ENCODE peak calls at places on chromosomes 13 and 19, in ten cellular contexts. S is CD8-positive, alpha-beta T cell; X is SHP77 treated with DMSO at 0.1 percent for 48 hours; P is SW480; T is GM23338; H is stimulated activated CD4-positive, alpha-beta T cell treated with anti-CD3 and anti-CD28 coated beads, Interleukin-4, amount 100 ng/mL, for 1 hour; A is amniotic epithelial cell; V is NCI-H2171 treated with DMSO at 0.1 percent for 48 hours; G is heart right ventricle; D is cardiac muscle cell. J is an unnamed sample.

GRCh38 chr19:29606420-29606747 is 301 bp downstream of the POP4 start:
- DNase-seq in S (no peak), X (no peak), P (no peak), T (no peak), H (no peak), A (no peak), V (no peak), G (no peak), D (no peak), J (no peak)

GRCh38 chr13:26883613-26884257 is 123.1 kb upstream of the GPR12 start:
- DNase-seq in S (no peak), X (no peak), P (no peak), T (no peak), H (no peak), A (no peak), V (no peak), G (no peak), D (no peak), J (no peak)

GRCh38 chr13:60788156-60788829 is 391.3 kb downstream of the TDRD3 start:
- DNase-seq in S (no peak), X (no peak), P (no peak), T (no peak), H (no peak), A (no peak), V (no peak), G (peak; percentile 28), D (peak; percentile 8), J (no peak)

GRCh38 chr13:48624858-48625257 is 28.9 kb upstream of the CYSLTR2 start:
- DNase-seq in S (no peak), X (no peak), P (no peak), T (no peak), H (no peak), A (peak; percentile 92), V (no peak), G (no peak), D (peak; percentile 52), J (no peak)

GRCh38 chr13:38483623-38484022 is 134.0 kb downstream of the UFM1 start:
- DNase-seq in S (no peak), X (no peak), P (no peak), T (no peak), H (no peak), A (no peak), V (no peak), G (no peak), D (no peak), J (no peak)

GRCh38 chr13:106534844-106535551 is 464 bp downstream of the EFNB2 start:
- DNase-seq in S (peak; percentile 31), X (no peak), P (peak; percentile 36), T (peak; percentile 35), H (peak; percentile 15), A (no peak), V (no peak), G (no peak), D (peak; percentile 28), J (no peak)

GRCh38 chr19:51511353-51511752 is 9.8 kb upstream of the SIGLEC12 start:
- DNase-seq in S (no peak), X (peak; percentile 5), P (peak; percentile 24), T (peak; percentile 85), H (no peak), A (no peak), V (no peak), G (no peak), D (peak; percentile 26), J (no peak)

GRCh38 chr19:9702186-9702585 is 27.3 kb upstream of the ZNF562 start:
- DNase-seq in S (no peak), X (no peak), P (no peak), T (no peak), H (no peak), A (no peak), V (no peak), G (no peak), D (no peak), J (no peak)

GRCh38 chr19:45508931-45509691 is 1.8 kb downstream of the VASP start:
- DNase-seq in S (no peak), X (no peak), P (peak; percentile 60), T (peak; percentile 84), H (no peak), A (peak; percentile 70), V (peak; percentile 55), G (peak; percentile 87), D (peak; percentile 84), J (peak; percentile 46)

GRCh38 chr19:36973021-36973843 is 57.1 kb downstream of the ZNF568 start:
- DNase-seq in S (peak; percentile 77), X (no peak), P (no peak), T (peak; percentile 95), H (peak; percentile 76), A (peak; percentile 72), V (peak; percentile 22), G (peak; percentile 89), D (peak; percentile 87), J (peak; percentile 51)